ENCODE peak calls at places on chromosomes 1 and 21, in nine cellular contexts. A, Y, S, J, Q, H, F, O and T are unnamed samples.
A peak's percentile ranks its signal among the peaks of the same experiment; 100 is the strongest.

GRCh38 chr1:91693542-91693941 is 192.4 kb downstream of the TGFBR3 start:
- DNase-seq in A (peak; percentile 56), Y (no peak), S (no peak), J (no peak), Q (no peak), H (no peak), F (no peak), O (no peak), T (peak; percentile 75)

GRCh38 chr1:237309595-237310118 is 267.7 kb downstream of the RYR2 start:
- DNase-seq in A (no peak), Y (no peak), S (no peak), J (no peak), Q (no peak), H (no peak), F (no peak), O (no peak), T (no peak)

GRCh38 chr1:38088366-38088765 is 41.8 kb upstream of the POU3F1 start:
- DNase-seq in A (no peak), Y (no peak), S (no peak), J (no peak), Q (no peak), H (no peak), F (no peak), O (peak; percentile 71), T (no peak)

GRCh38 chr1:208369658-208370057 is 125.5 kb upstream of the PLXNA2 start:
- DNase-seq in A (no peak), Y (no peak), S (no peak), J (no peak), Q (no peak), H (no peak), F (no peak), O (no peak), T (no peak)

GRCh38 chr1:39528082-39528481 is 36.6 kb downstream of the BMP8A start:
- DNase-seq in A (no peak), Y (no peak), S (no peak), J (no peak), Q (no peak), H (no peak), F (no peak), O (no peak), T (no peak)

GRCh38 chr21:33608559-33608958 is 20.1 kb upstream of the DONSON start:
- DNase-seq in A (no peak), Y (no peak), S (no peak), J (no peak), Q (no peak), H (peak; percentile 28), F (no peak), O (no peak), T (no peak)

GRCh38 chr1:36846366-36846765 is 187.9 kb downstream of the GRIK3 start:
- DNase-seq in A (no peak), Y (no peak), S (no peak), J (peak; percentile 60), Q (no peak), H (no peak), F (no peak), O (no peak), T (no peak)

GRCh38 chr1:9166289-9167235 is 37.7 kb upstream of the GPR157 start:
- DNase-seq in A (no peak), Y (no peak), S (no peak), J (no peak), Q (no peak), H (peak; percentile 92), F (no peak), O (no peak), T (no peak)